ENCODE peak calls at places on chromosomes 2 and 18, in eight cellular contexts. One of them, this sample, is unnamed.

GRCh38 chr18:13366131-13366530 is 147.6 kb downstream of the LDLRAD4 start:
- DNase-seq in fibroblast of lung: no peak
- DNase-seq in endodermal cell: peak
- DNase-seq in foreskin fibroblast: no peak
- DNase-seq in psoas muscle: no peak
- DNase-seq in GM23338: no peak
- DNase-seq in heart left ventricle: no peak
- DNase-seq in fibroblast of mammary gland: no peak
- DNase-seq in this sample: no peak

GRCh38 chr2:26609839-26610277 is 31.3 kb downstream of the CIB4 start:
- DNase-seq in fibroblast of lung: no peak
- DNase-seq in endodermal cell: peak
- DNase-seq in foreskin fibroblast: no peak
- DNase-seq in psoas muscle: no peak
- DNase-seq in GM23338: no peak
- DNase-seq in heart left ventricle: no peak
- DNase-seq in fibroblast of mammary gland: no peak
- DNase-seq in this sample: no peak

GRCh38 chr2:71667256-71668182 is 214.2 kb downstream of the DYSF start:
- DNase-seq in fibroblast of lung: no peak
- DNase-seq in endodermal cell: peak
- DNase-seq in foreskin fibroblast: no peak
- DNase-seq in psoas muscle: no peak
- DNase-seq in GM23338: no peak
- DNase-seq in heart left ventricle: peak
- DNase-seq in fibroblast of mammary gland: no peak
- DNase-seq in this sample: no peak

GRCh38 chr2:65452150-65452895 is 19.9 kb upstream of the SPRED2 start:
- DNase-seq in fibroblast of lung: no peak
- DNase-seq in endodermal cell: no peak
- DNase-seq in foreskin fibroblast: no peak
- DNase-seq in psoas muscle: no peak
- DNase-seq in GM23338: no peak
- DNase-seq in heart left ventricle: no peak
- DNase-seq in fibroblast of mammary gland: no peak
- DNase-seq in this sample: no peak

GRCh38 chr18:22691988-22692710 is 241.0 kb upstream of the RBBP8 start:
- DNase-seq in fibroblast of lung: peak
- DNase-seq in endodermal cell: no peak
- DNase-seq in foreskin fibroblast: peak
- DNase-seq in psoas muscle: no peak
- DNase-seq in GM23338: no peak
- DNase-seq in heart left ventricle: no peak
- DNase-seq in fibroblast of mammary gland: peak
- DNase-seq in this sample: peak

GRCh38 chr18:48751727-48752468 is 198.9 kb downstream of the SMAD7 start:
- DNase-seq in fibroblast of lung: no peak
- DNase-seq in endodermal cell: no peak
- DNase-seq in foreskin fibroblast: no peak
- DNase-seq in psoas muscle: no peak
- DNase-seq in GM23338: no peak
- DNase-seq in heart left ventricle: no peak
- DNase-seq in fibroblast of mammary gland: no peak
- DNase-seq in this sample: no peak

GRCh38 chr18:49177071-49177470 is 226.3 kb upstream of the SMAD7 start:
- DNase-seq in fibroblast of lung: no peak
- DNase-seq in endodermal cell: no peak
- DNase-seq in foreskin fibroblast: no peak
- DNase-seq in psoas muscle: no peak
- DNase-seq in GM23338: no peak
- DNase-seq in heart left ventricle: no peak
- DNase-seq in fibroblast of mammary gland: no peak
- DNase-seq in this sample: no peak

GRCh38 chr2:211181626-211182025 is 625.2 kb downstream of the CPS1 start:
- DNase-seq in fibroblast of lung: peak
- DNase-seq in endodermal cell: no peak
- DNase-seq in foreskin fibroblast: no peak
- DNase-seq in psoas muscle: no peak
- DNase-seq in GM23338: no peak
- DNase-seq in heart left ventricle: no peak
- DNase-seq in fibroblast of mammary gland: no peak
- DNase-seq in this sample: no peak

GRCh38 chr2:73998451-73998850 is 13.7 kb downstream of the TET3 start:
- DNase-seq in fibroblast of lung: no peak
- DNase-seq in endodermal cell: no peak
- DNase-seq in foreskin fibroblast: no peak
- DNase-seq in psoas muscle: no peak
- DNase-seq in GM23338: no peak
- DNase-seq in heart left ventricle: no peak
- DNase-seq in fibroblast of mammary gland: no peak
- DNase-seq in this sample: no peak

GRCh38 chr2:147679664-147680502 is 164.9 kb upstream of the ACVR2A start:
- DNase-seq in fibroblast of lung: no peak
- DNase-seq in endodermal cell: no peak
- DNase-seq in foreskin fibroblast: no peak
- DNase-seq in psoas muscle: no peak
- DNase-seq in GM23338: no peak
- DNase-seq in heart left ventricle: no peak
- DNase-seq in fibroblast of mammary gland: no peak
- DNase-seq in this sample: no peak

GRCh38 chr2:233053928-233054774 is 6.0 kb upstream of the INPP5D start:
- DNase-seq in fibroblast of lung: peak
- DNase-seq in endodermal cell: peak
- DNase-seq in foreskin fibroblast: peak
- DNase-seq in psoas muscle: peak
- DNase-seq in GM23338: peak
- DNase-seq in heart left ventricle: peak
- DNase-seq in fibroblast of mammary gland: peak
- DNase-seq in this sample: peak

GRCh38 chr2:190458352-190459107 is 50.4 kb downstream of the MFSD6 start:
- DNase-seq in fibroblast of lung: no peak
- DNase-seq in endodermal cell: no peak
- DNase-seq in foreskin fibroblast: no peak
- DNase-seq in psoas muscle: no peak
- DNase-seq in GM23338: no peak
- DNase-seq in heart left ventricle: no peak
- DNase-seq in fibroblast of mammary gland: no peak
- DNase-seq in this sample: no peak

GRCh38 chr2:72013726-72014125 is 133.9 kb downstream of the CYP26B1 start:
- DNase-seq in fibroblast of lung: no peak
- DNase-seq in endodermal cell: peak
- DNase-seq in foreskin fibroblast: no peak
- DNase-seq in psoas muscle: no peak
- DNase-seq in GM23338: no peak
- DNase-seq in heart left ventricle: no peak
- DNase-seq in fibroblast of mammary gland: no peak
- DNase-seq in this sample: no peak

GRCh38 chr2:237085261-237086221 is at the start of gene COPS8:
- DNase-seq in fibroblast of lung: peak
- DNase-seq in endodermal cell: peak
- DNase-seq in foreskin fibroblast: peak
- DNase-seq in psoas muscle: peak
- DNase-seq in GM23338: peak
- DNase-seq in heart left ventricle: peak
- DNase-seq in fibroblast of mammary gland: peak
- DNase-seq in this sample: peak

GRCh38 chr2:241638063-241638660 is 669 bp downstream of the ATG4B start:
- DNase-seq in fibroblast of lung: no peak
- DNase-seq in endodermal cell: no peak
- DNase-seq in foreskin fibroblast: no peak
- DNase-seq in psoas muscle: no peak
- DNase-seq in GM23338: no peak
- DNase-seq in heart left ventricle: no peak
- DNase-seq in fibroblast of mammary gland: no peak
- DNase-seq in this sample: peak

GRCh38 chr2:27621524-27621923 is 7.3 kb downstream of the CCDC121 start:
- DNase-seq in fibroblast of lung: no peak
- DNase-seq in endodermal cell: no peak
- DNase-seq in foreskin fibroblast: no peak
- DNase-seq in psoas muscle: no peak
- DNase-seq in GM23338: peak
- DNase-seq in heart left ventricle: no peak
- DNase-seq in fibroblast of mammary gland: no peak
- DNase-seq in this sample: no peak

GRCh38 chr18:51195602-51196115 is 1.8 kb downstream of the MEX3C start:
- DNase-seq in fibroblast of lung: peak
- DNase-seq in endodermal cell: peak
- DNase-seq in foreskin fibroblast: peak
- DNase-seq in psoas muscle: no peak
- DNase-seq in GM23338: peak
- DNase-seq in heart left ventricle: no peak
- DNase-seq in fibroblast of mammary gland: peak
- DNase-seq in this sample: peak

GRCh38 chr18:9095297-9096012 is 7.0 kb upstream of the NDUFV2 start:
- DNase-seq in fibroblast of lung: peak
- DNase-seq in endodermal cell: no peak
- DNase-seq in foreskin fibroblast: peak
- DNase-seq in psoas muscle: no peak
- DNase-seq in GM23338: no peak
- DNase-seq in heart left ventricle: no peak
- DNase-seq in fibroblast of mammary gland: no peak
- DNase-seq in this sample: peak
- H3K4me3 ChIP-seq in fibroblast of lung: no peak
- H3K4me3 ChIP-seq in endodermal cell: no peak
- H3K4me3 ChIP-seq in foreskin fibroblast: no peak
- H3K4me3 ChIP-seq in psoas muscle: no peak
- H3K4me3 ChIP-seq in GM23338: no peak
- H3K4me3 ChIP-seq in heart left ventricle: no peak
- H3K4me3 ChIP-seq in fibroblast of mammary gland: no peak
- H3K4me3 ChIP-seq in this sample: no peak

GRCh38 chr2:15942711-15943345 is 2.5 kb downstream of the MYCN start:
- DNase-seq in fibroblast of lung: no peak
- DNase-seq in endodermal cell: peak
- DNase-seq in foreskin fibroblast: no peak
- DNase-seq in psoas muscle: no peak
- DNase-seq in GM23338: no peak
- DNase-seq in heart left ventricle: no peak
- DNase-seq in fibroblast of mammary gland: no peak
- DNase-seq in this sample: no peak

GRCh38 chr2:15944325-15945017 is 4.1 kb downstream of the MYCN start:
- DNase-seq in fibroblast of lung: no peak
- DNase-seq in endodermal cell: no peak
- DNase-seq in foreskin fibroblast: no peak
- DNase-seq in psoas muscle: no peak
- DNase-seq in GM23338: no peak
- DNase-seq in heart left ventricle: no peak
- DNase-seq in fibroblast of mammary gland: no peak
- DNase-seq in this sample: no peak

GRCh38 chr2:15941970-15942710 is 1.8 kb downstream of the MYCN start:
- DNase-seq in fibroblast of lung: no peak
- DNase-seq in endodermal cell: peak
- DNase-seq in foreskin fibroblast: peak
- DNase-seq in psoas muscle: no peak
- DNase-seq in GM23338: peak
- DNase-seq in heart left ventricle: no peak
- DNase-seq in fibroblast of mammary gland: no peak
- DNase-seq in this sample: no peak

GRCh38 chr2:15943914-15944313 is 3.6 kb downstream of the MYCN start:
- DNase-seq in fibroblast of lung: no peak
- DNase-seq in endodermal cell: no peak
- DNase-seq in foreskin fibroblast: no peak
- DNase-seq in psoas muscle: no peak
- DNase-seq in GM23338: no peak
- DNase-seq in heart left ventricle: no peak
- DNase-seq in fibroblast of mammary gland: no peak
- DNase-seq in this sample: no peak

DNA sequence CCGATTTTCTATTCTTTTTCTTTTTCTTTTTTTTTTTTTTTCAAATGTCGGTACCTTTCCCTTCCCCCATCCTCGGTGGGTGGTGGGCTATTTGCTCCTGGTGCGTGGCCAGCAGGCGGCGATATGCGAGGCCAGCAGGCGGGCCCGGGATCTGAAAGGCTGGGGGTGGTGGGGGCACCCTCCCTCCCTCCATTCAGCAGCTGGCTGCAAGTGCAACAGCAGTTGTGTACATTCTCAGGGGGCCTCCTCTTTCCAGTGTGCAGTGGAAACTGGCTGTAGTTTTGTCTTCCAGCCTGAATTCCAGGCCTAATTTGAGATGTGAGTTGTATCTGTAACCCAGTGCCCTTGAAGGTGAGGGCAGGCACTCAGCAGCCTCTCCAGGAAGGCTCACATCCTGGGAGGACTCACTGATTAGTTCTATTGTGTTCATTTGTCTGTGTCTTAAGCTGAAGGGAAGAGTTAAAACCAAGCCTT is 3.1 kb downstream of the MYCN start:
- DNase-seq in fibroblast of lung: no peak
- DNase-seq in endodermal cell: peak
- DNase-seq in foreskin fibroblast: no peak
- DNase-seq in psoas muscle: no peak
- DNase-seq in GM23338: peak
- DNase-seq in heart left ventricle: no peak
- DNase-seq in fibroblast of mammary gland: no peak
- DNase-seq in this sample: no peak
- TF ChIP-seq CTCF in fibroblast of lung: no peak
- TF ChIP-seq CTCF in endodermal cell: peak
- TF ChIP-seq CTCF in foreskin fibroblast: no peak
- TF ChIP-seq CTCF in psoas muscle: no peak
- TF ChIP-seq CTCF in GM23338: peak
- TF ChIP-seq CTCF in heart left ventricle: peak
- TF ChIP-seq CTCF in fibroblast of mammary gland: no peak
- TF ChIP-seq CTCF in this sample: no peak

DNA sequence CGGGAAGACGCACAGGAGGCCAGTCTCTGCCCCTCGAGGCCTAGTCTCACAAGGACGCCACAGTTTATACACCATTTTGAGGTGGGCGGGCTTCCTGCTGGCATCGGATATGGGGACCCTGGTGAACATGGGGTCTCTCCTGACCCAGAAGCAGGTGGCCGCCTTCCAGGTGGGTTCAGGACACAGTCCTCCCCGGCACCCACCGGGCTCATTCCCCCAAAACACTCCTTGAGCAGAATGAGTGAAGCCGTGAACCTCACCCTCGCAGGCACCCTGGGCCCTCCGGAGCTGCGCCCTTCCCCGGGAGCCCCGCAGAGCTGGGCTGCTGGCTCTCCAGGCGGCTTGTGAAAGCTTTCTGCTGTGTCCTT is 6.5 kb downstream of the NFATC1 start:
- DNase-seq in fibroblast of lung: no peak
- DNase-seq in endodermal cell: no peak
- DNase-seq in foreskin fibroblast: no peak
- DNase-seq in psoas muscle: peak
- DNase-seq in GM23338: no peak
- DNase-seq in heart left ventricle: no peak
- DNase-seq in fibroblast of mammary gland: no peak
- DNase-seq in this sample: no peak
- H3K4me3 ChIP-seq in fibroblast of lung: no peak
- H3K4me3 ChIP-seq in endodermal cell: no peak
- H3K4me3 ChIP-seq in foreskin fibroblast: no peak
- H3K4me3 ChIP-seq in psoas muscle: peak
- H3K4me3 ChIP-seq in GM23338: no peak
- H3K4me3 ChIP-seq in heart left ventricle: no peak
- H3K4me3 ChIP-seq in fibroblast of mammary gland: no peak
- H3K4me3 ChIP-seq in this sample: no peak

DNA sequence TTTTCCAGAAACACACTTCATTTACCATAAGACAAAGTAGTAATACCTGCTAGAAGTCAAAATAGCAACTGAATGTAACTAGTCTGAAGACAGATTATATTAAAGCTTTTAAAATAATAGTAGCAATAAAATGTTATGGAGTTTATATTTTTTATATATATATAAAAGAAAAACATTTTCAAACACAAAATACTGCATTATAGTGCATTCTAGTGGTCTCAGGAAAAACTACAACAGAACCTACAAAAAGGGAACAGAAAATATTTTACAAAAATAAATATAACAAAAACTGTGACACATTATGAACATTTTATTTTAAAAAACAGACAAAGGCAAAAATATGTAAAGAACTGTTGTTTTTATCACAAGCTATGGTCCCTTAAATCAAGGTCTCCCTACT is 48.0 kb downstream of the STRN start:
- DNase-seq in fibroblast of lung: no peak
- DNase-seq in endodermal cell: no peak
- DNase-seq in foreskin fibroblast: peak
- DNase-seq in psoas muscle: no peak
- DNase-seq in GM23338: no peak
- DNase-seq in heart left ventricle: no peak
- DNase-seq in fibroblast of mammary gland: peak
- DNase-seq in this sample: peak
- TF ChIP-seq CTCF in fibroblast of lung: no peak
- TF ChIP-seq CTCF in endodermal cell: peak
- TF ChIP-seq CTCF in foreskin fibroblast: peak
- TF ChIP-seq CTCF in psoas muscle: no peak
- TF ChIP-seq CTCF in GM23338: no peak
- TF ChIP-seq CTCF in heart left ventricle: no peak
- TF ChIP-seq CTCF in fibroblast of mammary gland: peak
- TF ChIP-seq CTCF in this sample: peak